ENCODE peak calls at places on chromosomes 12 and 14, in nine cellular contexts. L, U, P, Y, Z, K, N, M and E are unnamed samples.

GRCh38 chr12:104951759-104952509 is 6.2 kb downstream of the SLC41A2 start:
- DNase-seq in L (peak; percentile 59), U (no peak), P (peak; percentile 80), Y (no peak), Z (no peak), K (no peak), N (no peak), M (no peak), E (no peak)

GRCh38 chr14:73662439-73663056 is 17.8 kb downstream of the DNAL1 start:
- DNase-seq in L (peak; percentile 81), U (no peak), P (peak; percentile 95), Y (peak; percentile 100), Z (peak; percentile 82), K (no peak), N (peak; percentile 85), M (no peak), E (no peak)

GRCh38 chr12:57825451-57825850 is 6.9 kb upstream of the AVIL start:
- DNase-seq in L (no peak), U (no peak), P (no peak), Y (no peak), Z (no peak), K (no peak), N (no peak), M (peak; percentile 18), E (no peak)

GRCh38 chr12:100593490-100593889 is 20.0 kb downstream of the GAS2L3 start:
- DNase-seq in L (peak; percentile 38), U (no peak), P (no peak), Y (peak; percentile 8), Z (no peak), K (no peak), N (no peak), M (no peak), E (no peak)

GRCh38 chr12:53073881-53074280 is 5.3 kb downstream of the SPRYD3 start:
- DNase-seq in L (no peak), U (no peak), P (no peak), Y (no peak), Z (no peak), K (no peak), N (no peak), M (no peak), E (no peak)

GRCh38 chr12:5872745-5873144 is 72.3 kb downstream of the ANO2 start:
- DNase-seq in L (peak; percentile 20), U (no peak), P (peak; percentile 16), Y (peak; percentile 13), Z (no peak), K (no peak), N (no peak), M (no peak), E (no peak)

GRCh38 chr12:92605621-92606170 is 97.1 kb upstream of the PLEKHG7 start:
- DNase-seq in L (peak; percentile 55), U (no peak), P (no peak), Y (no peak), Z (no peak), K (no peak), N (no peak), M (no peak), E (no peak)

GRCh38 chr14:45867046-45867894 is 614.3 kb upstream of the MIS18BP1 start:
- DNase-seq in L (no peak), U (no peak), P (no peak), Y (no peak), Z (no peak), K (no peak), N (no peak), M (no peak), E (no peak)

GRCh38 chr14:77782202-77782601 is 17.7 kb upstream of the ADCK1 start:
- DNase-seq in L (peak; percentile 25), U (no peak), P (no peak), Y (no peak), Z (no peak), K (no peak), N (no peak), M (no peak), E (no peak)

GRCh38 chr12:89111964-89112363 is 240.3 kb downstream of the DUSP6 start:
- DNase-seq in L (no peak), U (no peak), P (no peak), Y (no peak), Z (no peak), K (no peak), N (no peak), M (no peak), E (no peak)

GRCh38 chr14:95515080-95515489 is 1.4 kb downstream of the SYNE3 start:
- DNase-seq in L (peak; percentile 85), U (no peak), P (no peak), Y (no peak), Z (no peak), K (no peak), N (no peak), M (peak; percentile 74), E (peak; percentile 61)